ENCODE peak calls at places on chromosomes 5 and 9, in four cellular contexts. O is stimulated activated CD4-positive, alpha-beta T cell treated with anti-CD3 and anti-CD28 coated beads, Interleukin-12 subunit alpha, Interleukin-12 subunit beta, amount 100 ng/mL, for 24 hours; V is OCI-M1; J is GM20000. I is an unnamed sample.

GRCh38 chr9:27400334-27400875 is 103.5 kb upstream of the EQTN start:
- DNase-seq in O (no peak), V (no peak), J (no peak), I (no peak)

GRCh38 chr5:9419794-9420193 is 126.1 kb downstream of the SEMA5A start:
- DNase-seq in O (no peak), V (no peak), J (no peak), I (no peak)

GRCh38 chr5:134029156-134029555 is 24.4 kb upstream of the VDAC1 start:
- DNase-seq in O (no peak), V (no peak), J (no peak), I (no peak)

GRCh38 chr5:35319231-35320002 is 89.1 kb upstream of the PRLR start:
- DNase-seq in O (peak), V (peak), J (peak), I (peak)

GRCh38 chr9:89963280-89963679 is 358.5 kb downstream of the GADD45G start:
- DNase-seq in O (no peak), V (no peak), J (no peak), I (no peak)

GRCh38 chr9:89811356-89811755 is 206.5 kb downstream of the GADD45G start:
- DNase-seq in O (no peak), V (no peak), J (no peak), I (no peak)

GRCh38 chr5:5183192-5183699 is 43.1 kb downstream of the ADAMTS16 start:
- DNase-seq in O (no peak), V (no peak), J (no peak), I (no peak)

GRCh38 chr5:72347801-72348305 is 27.7 kb downstream of the PTCD2 start:
- DNase-seq in O (no peak), V (no peak), J (peak), I (no peak)

GRCh38 chr5:7706214-7706613 is 144.7 kb downstream of the CFAP90 start:
- DNase-seq in O (no peak), V (no peak), J (no peak), I (no peak)

GRCh38 chr9:109342878-109343277 is 22.0 kb upstream of the EPB41L4B start:
- DNase-seq in O (no peak), V (no peak), J (no peak), I (no peak)

GRCh38 chr9:98410185-98410697 is 154.8 kb upstream of the TBC1D2 start:
- DNase-seq in O (no peak), V (peak), J (no peak), I (peak)

GRCh38 chr5:169910393-169910792 is 69.9 kb downstream of the INSYN2B start:
- DNase-seq in O (no peak), V (no peak), J (no peak), I (no peak)

GRCh38 chr5:72412283-72413055 is 92.3 kb downstream of the PTCD2 start:
- DNase-seq in O (no peak), V (no peak), J (no peak), I (no peak)

GRCh38 chr5:88518131-88519016 is 249.7 kb upstream of the TMEM161B start:
- DNase-seq in O (no peak), V (peak), J (no peak), I (peak)

GRCh38 chr9:35604578-35605335 is at the start of gene TESK1:
- DNase-seq in O (peak), V (peak), J (peak), I (peak)

GRCh38 chr5:52063186-52063585 is 679.9 kb downstream of the ISL1 start:
- DNase-seq in O (no peak), V (no peak), J (no peak), I (no peak)

GRCh38 chr9:91315191-91315590 is 46.5 kb downstream of the AUH start:
- DNase-seq in O (no peak), V (no peak), J (no peak), I (no peak)

GRCh38 chr9:120841930-120842684 is 615 bp downstream of the PSMD5 start:
- DNase-seq in O (no peak), V (peak), J (peak), I (no peak)

GRCh38 chr9:137168907-137169763 is 716 bp downstream of the LRRC26 start:
- DNase-seq in O (no peak), V (no peak), J (peak), I (peak)

GRCh38 chr9:126637002-126637849 is 23.5 kb downstream of the LMX1B start:
- DNase-seq in O (no peak), V (no peak), J (no peak), I (no peak)

GRCh38 chr5:79546782-79547428 is 33.0 kb upstream of the HOMER1 start:
- DNase-seq in O (no peak), V (no peak), J (no peak), I (no peak)

GRCh38 chr9:70924380-70924779 is 197.0 kb downstream of the TRPM3 start:
- DNase-seq in O (no peak), V (no peak), J (no peak), I (no peak)

GRCh38 chr9:14433841-14434511 is 120.0 kb upstream of the NFIB start:
- DNase-seq in O (no peak), V (peak), J (no peak), I (peak)

GRCh38 chr9:127853312-127854168 is 918 bp downstream of the ENG start:
- DNase-seq in O (no peak), V (no peak), J (no peak), I (peak)

GRCh38 chr9:86009133-86009532 is 68.2 kb downstream of the NAA35 start:
- DNase-seq in O (no peak), V (no peak), J (no peak), I (no peak)

GRCh38 chr9:27394154-27394825 is 97.3 kb upstream of the EQTN start:
- DNase-seq in O (no peak), V (no peak), J (no peak), I (no peak)

GRCh38 chr9:71393011-71393410 is 271.6 kb upstream of the TRPM3 start:
- DNase-seq in O (no peak), V (no peak), J (no peak), I (no peak)

GRCh38 chr5:83494102-83494620 is 22.6 kb downstream of the VCAN start:
- DNase-seq in O (no peak), V (peak), J (no peak), I (no peak)

GRCh38 chr5:111953351-111954127 is 196.5 kb upstream of the NREP start:
- DNase-seq in O (no peak), V (no peak), J (no peak), I (no peak)

GRCh38 chr5:154811653-154812465 is 38.5 kb downstream of the FAXDC2 start:
- DNase-seq in O (no peak), V (peak), J (peak), I (peak)